ENCODE peak calls at places on chromosomes 16 and 17, in five cellular contexts. One of them, this sample, is unnamed. For H3K4me1, the result is how much of the 10 kb centered on the place peaks cover.

GRCh38 chr17:17491031-17491471 is 5.1 kb downstream of the RASD1 start:
- DNase-seq in prostate gland: no peak
- DNase-seq in adrenal gland: no peak
- DNase-seq in gastrocnemius medialis: no peak
- DNase-seq in heart right ventricle: no peak
- DNase-seq in this sample: no peak

GRCh38 chr17:73058022-73058421 is 34.5 kb downstream of the SLC39A11 start:
- DNase-seq in adrenal gland: no peak
- DNase-seq in prostate gland: no peak
- DNase-seq in heart right ventricle: peak
- DNase-seq in gastrocnemius medialis: no peak
- DNase-seq in this sample: no peak

GRCh38 chr17:79796570-79797491 is at the start of gene CBX8:
- DNase-seq in heart right ventricle: peak
- DNase-seq in prostate gland: peak
- DNase-seq in gastrocnemius medialis: peak
- DNase-seq in adrenal gland: peak
- DNase-seq in this sample: peak

GRCh38 chr17:50837286-50837979 is 2.0 kb downstream of the WFIKKN2 start:
- DNase-seq in prostate gland: no peak
- DNase-seq in adrenal gland: no peak
- DNase-seq in heart right ventricle: no peak
- DNase-seq in gastrocnemius medialis: no peak
- DNase-seq in this sample: no peak

GRCh38 chr17:75370288-75370687 is 35.2 kb downstream of the GRB2 start:
- DNase-seq in adrenal gland: peak
- DNase-seq in prostate gland: peak
- DNase-seq in heart right ventricle: peak
- DNase-seq in gastrocnemius medialis: peak
- DNase-seq in this sample: no peak

GRCh38 chr16:19851476-19851875 is 33.2 kb downstream of the GPRC5B start:
- DNase-seq in adrenal gland: no peak
- DNase-seq in heart right ventricle: peak
- DNase-seq in gastrocnemius medialis: no peak
- DNase-seq in prostate gland: no peak
- DNase-seq in this sample: no peak

GRCh38 chr16:72938426-72939164 is 109.3 kb downstream of the ZFHX3 start:
- DNase-seq in prostate gland: peak
- DNase-seq in gastrocnemius medialis: peak
- DNase-seq in heart right ventricle: peak
- DNase-seq in adrenal gland: peak
- DNase-seq in this sample: peak

GRCh38 chr17:79835953-79836951 is 3.0 kb downstream of the CBX4 start:
- DNase-seq in gastrocnemius medialis: no peak
- DNase-seq in adrenal gland: peak
- DNase-seq in prostate gland: peak
- DNase-seq in heart right ventricle: no peak
- DNase-seq in this sample: no peak

GRCh38 chr17:17180141-17180603 is 26.0 kb downstream of the PLD6 start:
- DNase-seq in heart right ventricle: peak
- DNase-seq in adrenal gland: no peak
- DNase-seq in gastrocnemius medialis: peak
- DNase-seq in prostate gland: peak
- DNase-seq in this sample: no peak

GRCh38 chr17:64165347-64165746 is 35.4 kb upstream of the ERN1 start:
- DNase-seq in adrenal gland: no peak
- DNase-seq in heart right ventricle: no peak
- DNase-seq in gastrocnemius medialis: no peak
- DNase-seq in prostate gland: no peak
- DNase-seq in this sample: no peak

GRCh38 chr17:859461-860195 is 77.5 kb downstream of the MRM3 start:
- DNase-seq in gastrocnemius medialis: peak
- DNase-seq in adrenal gland: no peak
- DNase-seq in prostate gland: peak
- DNase-seq in heart right ventricle: peak
- DNase-seq in this sample: no peak

GRCh38 chr17:4407851-4408250 is 25.9 kb upstream of the SPNS3 start:
- DNase-seq in heart right ventricle: no peak
- DNase-seq in prostate gland: peak
- DNase-seq in gastrocnemius medialis: peak
- DNase-seq in adrenal gland: no peak
- DNase-seq in this sample: no peak

GRCh38 chr16:67773099-67773498 is 33.3 kb downstream of the RANBP10 start:
- DNase-seq in heart right ventricle: peak
- DNase-seq in adrenal gland: peak
- DNase-seq in gastrocnemius medialis: peak
- DNase-seq in prostate gland: peak
- DNase-seq in this sample: peak

GRCh38 chr17:3770471-3770870 is 30.5 kb downstream of the ITGAE start:
- DNase-seq in heart right ventricle: no peak
- DNase-seq in adrenal gland: no peak
- DNase-seq in gastrocnemius medialis: no peak
- DNase-seq in prostate gland: no peak
- DNase-seq in this sample: no peak

GRCh38 chr17:74514632-74515035 is 16.6 kb downstream of the CD300LB start:
- DNase-seq in adrenal gland: no peak
- DNase-seq in prostate gland: no peak
- DNase-seq in gastrocnemius medialis: peak
- DNase-seq in heart right ventricle: no peak
- DNase-seq in this sample: no peak

DNA sequence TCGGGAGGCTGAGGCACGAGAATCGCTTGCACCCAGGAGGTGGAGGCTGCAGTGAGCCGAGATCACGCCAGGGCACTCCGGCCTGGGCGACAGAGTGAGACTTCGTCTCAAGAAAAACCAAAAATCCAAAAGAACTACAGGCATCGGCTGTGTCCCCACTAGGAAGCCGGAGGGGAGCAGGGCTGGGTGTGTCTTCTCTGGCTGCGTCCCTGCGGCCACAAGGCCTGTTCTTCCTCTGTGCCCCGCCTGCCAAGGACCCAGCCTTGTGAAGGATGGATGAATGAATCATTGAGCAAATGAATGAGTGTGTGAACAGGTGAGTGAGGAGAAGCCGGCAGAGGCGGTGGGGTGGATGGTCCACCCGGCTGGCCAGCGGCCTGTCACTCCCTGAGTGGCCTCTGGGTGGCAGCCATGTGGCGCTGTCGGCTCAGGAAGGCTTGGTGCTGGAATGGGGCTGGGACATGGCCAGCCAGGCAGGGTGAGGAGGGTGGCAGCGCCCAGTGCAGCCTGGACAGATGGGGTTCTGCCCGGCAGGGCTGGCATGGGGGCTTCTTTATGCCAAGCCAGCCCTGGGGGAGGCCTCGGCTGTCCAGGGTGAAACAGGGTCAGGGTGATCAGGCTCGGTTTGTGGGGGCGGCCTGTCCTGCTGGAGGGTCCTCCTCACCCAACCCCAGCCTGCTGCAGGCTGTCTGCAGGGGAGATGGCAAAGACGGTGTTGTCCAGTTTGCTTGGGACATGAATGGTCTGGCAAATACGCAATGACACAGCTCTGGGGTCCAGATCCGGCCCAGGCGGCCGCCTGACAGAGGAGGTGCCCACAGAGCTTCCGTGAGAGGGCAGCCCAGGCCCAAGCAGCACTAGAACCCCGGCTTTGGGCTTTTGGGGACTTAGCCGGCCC is 21.7 kb downstream of the SLC25A10 start:
- DNase-seq in gastrocnemius medialis: peak
- DNase-seq in prostate gland: peak
- DNase-seq in adrenal gland: peak
- DNase-seq in heart right ventricle: peak
- DNase-seq in this sample: peak
- H3K4me3 ChIP-seq in gastrocnemius medialis: no peak
- H3K4me3 ChIP-seq in prostate gland: no peak
- H3K4me3 ChIP-seq in adrenal gland: no peak
- H3K4me3 ChIP-seq in heart right ventricle: no peak
- H3K4me3 ChIP-seq in this sample: no peak

GRCh38 chr16:13148836-13149235 is 247.4 kb downstream of the SHISA9 start:
- DNase-seq in heart right ventricle: no peak
- DNase-seq in adrenal gland: no peak
- DNase-seq in gastrocnemius medialis: no peak
- DNase-seq in prostate gland: no peak
- DNase-seq in this sample: no peak
- H3K27ac ChIP-seq in heart right ventricle: no peak
- H3K27ac ChIP-seq in adrenal gland: no peak
- H3K27ac ChIP-seq in gastrocnemius medialis: no peak
- H3K27ac ChIP-seq in prostate gland: no peak
- H3K27ac ChIP-seq in this sample: no peak

DNA sequence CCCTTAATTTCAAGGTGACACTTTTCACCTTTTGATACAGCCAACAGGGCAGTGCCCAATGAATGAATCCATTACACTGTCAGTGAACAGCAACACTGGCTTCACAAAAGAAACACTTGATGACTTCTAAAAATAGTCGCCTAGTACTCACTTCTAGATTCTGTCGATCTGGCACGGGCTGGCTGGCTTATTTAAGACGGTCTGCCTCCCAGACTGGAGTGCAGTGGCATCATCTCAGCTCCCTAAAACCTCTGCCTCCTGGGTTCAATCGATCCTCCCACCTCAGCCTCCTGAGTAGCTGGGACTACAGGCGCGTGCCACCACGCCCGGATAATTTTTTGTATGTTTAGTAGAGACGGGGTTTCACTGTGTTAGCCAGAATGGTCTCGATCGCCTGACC is 1.9 kb downstream of the NDUFAB1 start:
- DNase-seq in prostate gland: no peak
- DNase-seq in adrenal gland: no peak
- DNase-seq in gastrocnemius medialis: peak
- DNase-seq in heart right ventricle: peak
- DNase-seq in this sample: no peak
- H3K4me1 ChIP-seq in prostate gland: under half
- H3K4me1 ChIP-seq in adrenal gland: under half
- H3K4me1 ChIP-seq in gastrocnemius medialis: under half
- H3K4me1 ChIP-seq in heart right ventricle: under half
- H3K4me1 ChIP-seq in this sample: under half

DNA sequence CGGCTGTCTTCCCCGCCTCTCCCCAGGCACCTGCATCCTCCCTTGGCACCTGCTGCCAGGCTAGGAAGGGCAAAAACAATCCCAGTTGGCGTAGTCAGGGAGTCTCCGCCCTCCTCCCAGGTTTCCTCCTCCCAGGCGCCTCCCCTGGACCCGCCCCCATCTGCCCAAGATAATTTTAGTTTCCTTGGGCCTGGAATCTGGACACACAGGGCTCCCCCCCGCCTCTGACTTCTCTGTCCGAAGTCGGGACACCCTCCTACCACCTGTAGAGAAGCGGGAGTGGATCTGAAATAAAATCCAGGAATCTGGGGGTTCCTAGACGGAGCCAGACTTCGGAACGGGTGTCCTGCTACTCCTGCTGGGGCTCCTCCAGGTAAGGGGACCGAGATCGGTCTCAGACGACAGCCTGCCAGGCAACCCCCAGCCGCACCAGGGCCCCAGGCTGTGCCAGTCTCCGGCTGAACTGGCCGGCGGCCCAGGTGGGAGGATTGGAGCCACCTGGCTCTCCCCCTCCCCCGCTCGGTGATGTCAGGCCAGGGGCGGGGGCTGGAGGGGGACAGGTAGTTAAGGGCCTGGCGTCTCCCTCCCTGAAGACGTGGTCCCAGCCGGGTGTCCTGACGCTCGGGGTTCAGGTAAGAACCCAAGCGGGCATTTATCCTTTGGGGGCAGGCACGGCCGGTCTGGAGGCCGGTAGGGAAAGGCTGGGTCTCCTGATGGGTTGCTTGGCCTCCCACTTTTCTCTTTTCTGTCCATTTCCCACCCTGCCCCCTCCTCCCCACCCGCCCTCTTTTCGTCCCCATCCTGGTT is at the start of gene GRB7:
- DNase-seq in gastrocnemius medialis: no peak
- DNase-seq in prostate gland: peak
- DNase-seq in adrenal gland: no peak
- DNase-seq in heart right ventricle: no peak
- DNase-seq in this sample: no peak
- H3K4me3 ChIP-seq in gastrocnemius medialis: peak
- H3K4me3 ChIP-seq in prostate gland: peak
- H3K4me3 ChIP-seq in adrenal gland: no peak
- H3K4me3 ChIP-seq in heart right ventricle: peak
- H3K4me3 ChIP-seq in this sample: peak

GRCh38 chr17:13572581-13572980 is 29.1 kb downstream of the HS3ST3A1 start:
- DNase-seq in prostate gland: no peak
- DNase-seq in heart right ventricle: no peak
- DNase-seq in adrenal gland: no peak
- DNase-seq in gastrocnemius medialis: no peak
- DNase-seq in this sample: no peak

GRCh38 chr17:13576661-13577526 is 24.8 kb downstream of the HS3ST3A1 start:
- DNase-seq in prostate gland: no peak
- DNase-seq in heart right ventricle: no peak
- DNase-seq in adrenal gland: no peak
- DNase-seq in gastrocnemius medialis: no peak
- DNase-seq in this sample: no peak

GRCh38 chr17:13575466-13575865 is 26.3 kb downstream of the HS3ST3A1 start:
- DNase-seq in gastrocnemius medialis: no peak
- DNase-seq in adrenal gland: no peak
- DNase-seq in prostate gland: no peak
- DNase-seq in heart right ventricle: no peak
- DNase-seq in this sample: no peak

GRCh38 chr17:13581925-13582324 is 19.8 kb downstream of the HS3ST3A1 start:
- DNase-seq in prostate gland: no peak
- DNase-seq in heart right ventricle: no peak
- DNase-seq in gastrocnemius medialis: no peak
- DNase-seq in adrenal gland: no peak
- DNase-seq in this sample: no peak

GRCh38 chr17:13575922-13576419 is 25.8 kb downstream of the HS3ST3A1 start:
- DNase-seq in gastrocnemius medialis: no peak
- DNase-seq in heart right ventricle: no peak
- DNase-seq in prostate gland: no peak
- DNase-seq in adrenal gland: no peak
- DNase-seq in this sample: no peak
- H3K27ac ChIP-seq in gastrocnemius medialis: no peak
- H3K27ac ChIP-seq in heart right ventricle: no peak
- H3K27ac ChIP-seq in prostate gland: no peak
- H3K27ac ChIP-seq in adrenal gland: no peak
- H3K27ac ChIP-seq in this sample: no peak

GRCh38 chr17:76633628-76634328 is 9.8 kb downstream of the ST6GALNAC1 start:
- DNase-seq in gastrocnemius medialis: no peak
- DNase-seq in adrenal gland: no peak
- DNase-seq in heart right ventricle: no peak
- DNase-seq in prostate gland: no peak
- DNase-seq in this sample: no peak
- H3K4me1 ChIP-seq in gastrocnemius medialis: under half
- H3K4me1 ChIP-seq in adrenal gland: under half
- H3K4me1 ChIP-seq in heart right ventricle: under half
- H3K4me1 ChIP-seq in prostate gland: under half
- H3K4me1 ChIP-seq in this sample: under half

GRCh38 chr16:30526823-30527634 is 663 bp upstream of the ZNF768 start:
- DNase-seq in heart right ventricle: peak
- DNase-seq in gastrocnemius medialis: peak
- DNase-seq in adrenal gland: peak
- DNase-seq in prostate gland: peak
- DNase-seq in this sample: peak

GRCh38 chr16:30528799-30529457 is 2.6 kb upstream of the ZNF768 start:
- DNase-seq in adrenal gland: no peak
- DNase-seq in heart right ventricle: no peak
- DNase-seq in prostate gland: no peak
- DNase-seq in gastrocnemius medialis: no peak
- DNase-seq in this sample: no peak

GRCh38 chr16:30526137-30526822 is at the start of gene ZNF768:
- DNase-seq in heart right ventricle: no peak
- DNase-seq in adrenal gland: peak
- DNase-seq in prostate gland: no peak
- DNase-seq in gastrocnemius medialis: peak
- DNase-seq in this sample: no peak

GRCh38 chr16:30525844-30526136 is 576 bp downstream of the ZNF768 start:
- DNase-seq in heart right ventricle: no peak
- DNase-seq in prostate gland: no peak
- DNase-seq in adrenal gland: no peak
- DNase-seq in gastrocnemius medialis: no peak
- DNase-seq in this sample: no peak

GRCh38 chr16:30527635-30528178 is 1.3 kb upstream of the ZNF768 start:
- DNase-seq in heart right ventricle: no peak
- DNase-seq in adrenal gland: no peak
- DNase-seq in gastrocnemius medialis: no peak
- DNase-seq in prostate gland: peak
- DNase-seq in this sample: no peak
- H3K4me3 ChIP-seq in heart right ventricle: no peak
- H3K4me3 ChIP-seq in adrenal gland: no peak
- H3K4me3 ChIP-seq in gastrocnemius medialis: peak
- H3K4me3 ChIP-seq in prostate gland: peak
- H3K4me3 ChIP-seq in this sample: peak

This sample was measured in right atrium auricular region.